ENCODE peak calls at places on chromosomes 2 and 18, in four cellular contexts. X is HuH-7.5, T is HTR-8/SVneo, R is NCI-H774. V is an unnamed sample.

GRCh38 chr2:159558479-159558878 is 57.9 kb downstream of the BAZ2B start:
- DNase-seq in R (no peak), T (no peak), X (no peak), V (no peak)

GRCh38 chr2:39991298-39991697 is 212.2 kb upstream of the THUMPD2 start:
- DNase-seq in T (no peak), R (no peak), X (no peak), V (no peak)

GRCh38 chr2:8860239-8860638 is 22.8 kb upstream of the KIDINS220 start:
- DNase-seq in R (no peak), T (no peak), X (no peak), V (no peak)

GRCh38 chr2:96489261-96489660 is 15.9 kb downstream of the NEURL3 start:
- DNase-seq in R (no peak), X (no peak), T (no peak), V (no peak)

GRCh38 chr2:16665746-16666452 is at the start of gene CYRIA:
- DNase-seq in T (no peak), R (peak; percentile 36), X (peak; percentile 40), V (no peak)

GRCh38 chr18:44537521-44537920 is 143.2 kb upstream of the SETBP1 start:
- DNase-seq in T (peak; percentile 5), R (no peak), X (no peak), V (no peak)

GRCh38 chr18:32937007-32937540 is 164.3 kb upstream of the KLHL14 start:
- DNase-seq in T (no peak), R (peak; percentile 59), X (no peak), V (no peak)

GRCh38 chr18:48715651-48716354 is 177.0 kb downstream of the CTIF start:
- DNase-seq in R (no peak), X (no peak), T (no peak), V (no peak)

GRCh38 chr2:19676770-19677169 is 225.0 kb downstream of the TTC32 start:
- DNase-seq in T (no peak), X (no peak), R (no peak), V (no peak)

GRCh38 chr2:181070119-181070833 is 89.9 kb downstream of the UBE2E3 start:
- DNase-seq in X (no peak), R (no peak), T (peak; percentile 3), V (no peak)

GRCh38 chr2:120366698-120367097 is 20.8 kb downstream of the INHBB start:
- DNase-seq in X (no peak), T (no peak), R (no peak), V (no peak)

GRCh38 chr2:68756178-68756577 is 21.6 kb downstream of the ARHGAP25 start:
- DNase-seq in R (no peak), T (no peak), X (no peak), V (no peak)

GRCh38 chr2:40488101-40488598 is 36.3 kb upstream of the SLC8A1 start:
- DNase-seq in X (no peak), R (no peak), T (peak; percentile 14), V (no peak)

GRCh38 chr2:16243411-16243996 is 303.2 kb downstream of the MYCN start:
- DNase-seq in T (no peak), X (no peak), R (no peak), V (no peak)

GRCh38 chr18:73752965-73753364 is 394.7 kb downstream of the FBXO15 start:
- DNase-seq in T (no peak), X (no peak), R (no peak), V (no peak)

GRCh38 chr18:11852048-11852341 is 782 bp downstream of the CHMP1B start:
- DNase-seq in T (no peak), X (no peak), R (no peak), V (no peak)

GRCh38 chr2:157223624-157224205 is 33.8 kb upstream of the GALNT5 start:
- DNase-seq in X (no peak), T (no peak), R (no peak), V (no peak)

GRCh38 chr2:191862371-191862770 is 15.5 kb upstream of the CAVIN2 start:
- DNase-seq in T (no peak), X (no peak), R (no peak), V (no peak)

GRCh38 chr2:219247678-219248642 is 2.7 kb downstream of the STK16 start:
- DNase-seq in T (no peak), X (no peak), R (no peak), V (no peak)

V was measured in NCI-H1694 treated with DMSO at 0.1 percent for 48 hours.